ENCODE peak calls at places on chromosomes 13 and 19, in six cellular contexts. T, R, O, Y, N and J are unnamed samples.

GRCh38 chr13:83065136-83065535 is 817.1 kb downstream of the SLITRK1 start:
- DNase-seq in O (no peak), Y (no peak), N (no peak), T (no peak), R (no peak), J (peak; percentile 72)

GRCh38 chr13:37414667-37415066 is 183.9 kb downstream of the POSTN start:
- DNase-seq in T (no peak), Y (no peak), O (no peak), N (no peak), R (no peak), J (no peak)

GRCh38 chr19:46993622-46994021 is 26.0 kb upstream of the NPAS1 start:
- DNase-seq in T (no peak), N (no peak), R (no peak), Y (no peak), O (no peak), J (no peak)

GRCh38 chr13:51225034-51225433 is 2.8 kb downstream of the FAM124A start:
- DNase-seq in Y (no peak), R (no peak), O (no peak), T (no peak), N (no peak), J (peak; percentile 22)

GRCh38 chr13:103351035-103351828 is 285.0 kb upstream of the SLC10A2 start:
- DNase-seq in O (no peak), T (no peak), Y (no peak), N (no peak), R (no peak), J (no peak)

GRCh38 chr13:110228936-110229904 is 77.7 kb downstream of the COL4A1 start:
- DNase-seq in Y (no peak), R (no peak), T (no peak), N (no peak), O (no peak), J (peak; percentile 53)

GRCh38 chr13:97659602-97660001 is 225.6 kb downstream of the RAP2A start:
- DNase-seq in T (no peak), O (no peak), Y (no peak), R (no peak), N (no peak), J (no peak)

GRCh38 chr19:12647490-12648071 is 19.0 kb downstream of the MAN2B1 start:
- DNase-seq in R (no peak), Y (no peak), N (peak; percentile 59), O (peak; percentile 85), T (no peak), J (peak; percentile 35)

GRCh38 chr13:80132741-80133601 is 208.0 kb downstream of the SPRY2 start:
- DNase-seq in N (no peak), T (no peak), R (no peak), Y (no peak), O (no peak), J (peak; percentile 78)

GRCh38 chr19:4984106-4984380 is 15.1 kb downstream of the KDM4B start:
- DNase-seq in T (no peak), R (no peak), Y (no peak), O (no peak), N (no peak), J (no peak)

GRCh38 chr13:43206858-43207257 is 183.5 kb downstream of the DNAJC15 start:
- DNase-seq in N (no peak), Y (no peak), T (no peak), R (no peak), O (no peak), J (peak; percentile 4)

GRCh38 chr13:43880451-43880850 is 747 bp downstream of the LACC1 start:
- DNase-seq in T (no peak), O (no peak), Y (no peak), R (no peak), N (no peak), J (no peak)

GRCh38 chr19:17041994-17042393 is 15.4 kb upstream of the CPAMD8 start:
- DNase-seq in R (no peak), Y (peak; percentile 96), O (no peak), N (no peak), T (no peak), J (peak; percentile 32)

GRCh38 chr19:17049711-17050280 is 23.2 kb upstream of the CPAMD8 start:
- DNase-seq in T (no peak), N (no peak), O (no peak), Y (no peak), R (no peak), J (peak; percentile 40)

GRCh38 chr19:28960986-28961705 is 251.8 kb downstream of the UQCRFS1 start:
- DNase-seq in R (no peak), Y (no peak), T (no peak), O (no peak), N (no peak), J (peak; percentile 75)

GRCh38 chr13:44417446-44417845 is 43.8 kb downstream of the SERP2 start:
- DNase-seq in R (no peak), O (peak; percentile 54), Y (no peak), N (no peak), T (no peak), J (no peak)

GRCh38 chr19:35353635-35354034 is 4.6 kb upstream of the FFAR3 start:
- DNase-seq in T (no peak), R (no peak), O (peak; percentile 54), N (peak; percentile 2), Y (no peak), J (peak; percentile 10)

GRCh38 chr19:17847538-17848366 is at the start of gene JAK3:
- DNase-seq in O (peak; percentile 94), N (peak; percentile 92), Y (no peak), R (peak; percentile 80), T (peak; percentile 77), J (peak; percentile 80)

GRCh38 chr13:30863796-30864195 is 42.3 kb upstream of the MEDAG start:
- DNase-seq in O (no peak), Y (no peak), R (no peak), N (no peak), T (no peak), J (no peak)

GRCh38 chr13:46278474-46278873 is 66.7 kb downstream of the LRRC63 start:
- DNase-seq in T (no peak), O (no peak), Y (no peak), R (no peak), N (no peak), J (no peak)

GRCh38 chr19:29537601-29538000 is 11.8 kb downstream of the VSTM2B start:
- DNase-seq in N (no peak), O (peak; percentile 46), T (no peak), Y (no peak), R (no peak), J (no peak)

GRCh38 chr19:7928741-7929701 is 3.1 kb upstream of the CTXN1 start:
- DNase-seq in N (peak; percentile 76), R (no peak), Y (peak; percentile 25), T (no peak), O (no peak), J (peak; percentile 87)

GRCh38 chr13:38538412-38538811 is 148.5 kb upstream of the FREM2 start:
- DNase-seq in Y (no peak), N (no peak), R (no peak), O (no peak), T (no peak), J (no peak)

GRCh38 chr19:1768248-1768647 is 14.9 kb downstream of the ONECUT3 start:
- DNase-seq in R (no peak), T (no peak), Y (no peak), N (no peak), O (no peak), J (no peak)